ENCODE peak calls at places on chromosomes 7 and 10, in four cellular contexts. One of them, this sample, is unnamed.

GRCh38 chr10:92567952-92568600 is 5.8 kb downstream of the IDE start:
- DNase-seq in neural progenitor cell: peak; percentile 6
- DNase-seq in dorsolateral prefrontal cortex: no peak
- DNase-seq in upper lobe of right lung: no peak
- DNase-seq in this sample: no peak

GRCh38 chr10:78441010-78441409 is 407.3 kb downstream of the RPS24 start:
- DNase-seq in neural progenitor cell: no peak
- DNase-seq in dorsolateral prefrontal cortex: no peak
- DNase-seq in upper lobe of right lung: no peak
- DNase-seq in this sample: no peak

GRCh38 chr7:45644237-45644636 is 70.1 kb downstream of the ADCY1 start:
- DNase-seq in neural progenitor cell: no peak
- DNase-seq in dorsolateral prefrontal cortex: no peak
- DNase-seq in upper lobe of right lung: no peak
- DNase-seq in this sample: no peak

GRCh38 chr10:71336632-71337031 is 17.6 kb downstream of the SLC29A3 start:
- DNase-seq in neural progenitor cell: no peak
- DNase-seq in dorsolateral prefrontal cortex: no peak
- DNase-seq in upper lobe of right lung: no peak
- DNase-seq in this sample: no peak

GRCh38 chr7:17301491-17302101 is 3.1 kb downstream of the AHR start:
- DNase-seq in neural progenitor cell: peak; percentile 43
- DNase-seq in dorsolateral prefrontal cortex: peak; percentile 34
- DNase-seq in upper lobe of right lung: no peak
- DNase-seq in this sample: no peak

GRCh38 chr10:69316313-69317059 is 38.2 kb downstream of the HK1 start:
- DNase-seq in neural progenitor cell: no peak
- DNase-seq in dorsolateral prefrontal cortex: no peak
- DNase-seq in upper lobe of right lung: no peak
- DNase-seq in this sample: no peak

GRCh38 chr7:105887569-105888199 is 11.3 kb upstream of the ATXN7L1 start:
- DNase-seq in neural progenitor cell: no peak
- DNase-seq in dorsolateral prefrontal cortex: no peak
- DNase-seq in upper lobe of right lung: no peak
- DNase-seq in this sample: no peak

GRCh38 chr7:19665399-19666008 is 43.3 kb downstream of the POLR1F start:
- DNase-seq in neural progenitor cell: peak; percentile 14
- DNase-seq in dorsolateral prefrontal cortex: no peak
- DNase-seq in upper lobe of right lung: no peak
- DNase-seq in this sample: no peak

GRCh38 chr10:111078505-111079185 is 1.8 kb downstream of the ADRA2A start:
- DNase-seq in neural progenitor cell: peak; percentile 40
- DNase-seq in dorsolateral prefrontal cortex: no peak
- DNase-seq in upper lobe of right lung: no peak
- DNase-seq in this sample: no peak

GRCh38 chr7:91041901-91042457 is 222.3 kb upstream of the FZD1 start:
- DNase-seq in neural progenitor cell: no peak
- DNase-seq in dorsolateral prefrontal cortex: no peak
- DNase-seq in upper lobe of right lung: no peak
- DNase-seq in this sample: no peak

GRCh38 chr7:142813262-142813661 is 41.6 kb upstream of the EPHB6 start:
- DNase-seq in neural progenitor cell: no peak
- DNase-seq in dorsolateral prefrontal cortex: no peak
- DNase-seq in upper lobe of right lung: no peak
- DNase-seq in this sample: no peak

GRCh38 chr10:91756286-91756685 is 41.9 kb upstream of the TNKS2 start:
- DNase-seq in neural progenitor cell: no peak
- DNase-seq in dorsolateral prefrontal cortex: no peak
- DNase-seq in upper lobe of right lung: no peak
- DNase-seq in this sample: no peak

GRCh38 chr10:12360461-12360860 is 11.1 kb downstream of the CAMK1D start:
- DNase-seq in neural progenitor cell: no peak
- DNase-seq in dorsolateral prefrontal cortex: no peak
- DNase-seq in upper lobe of right lung: no peak
- DNase-seq in this sample: no peak

GRCh38 chr7:101933028-101933427 is 115.6 kb downstream of the CUX1 start:
- DNase-seq in neural progenitor cell: no peak
- DNase-seq in dorsolateral prefrontal cortex: no peak
- DNase-seq in upper lobe of right lung: no peak
- DNase-seq in this sample: no peak

GRCh38 chr10:59991661-59992060 is 85.3 kb upstream of the CCDC6 start:
- DNase-seq in neural progenitor cell: peak; percentile 42
- DNase-seq in dorsolateral prefrontal cortex: no peak
- DNase-seq in upper lobe of right lung: no peak
- DNase-seq in this sample: no peak

GRCh38 chr7:44912775-44913347 is 27.5 kb upstream of the PURB start:
- DNase-seq in neural progenitor cell: no peak
- DNase-seq in dorsolateral prefrontal cortex: no peak
- DNase-seq in upper lobe of right lung: no peak
- DNase-seq in this sample: no peak

GRCh38 chr7:100008525-100008924 is 6.9 kb upstream of the ZKSCAN1 start:
- DNase-seq in neural progenitor cell: no peak
- DNase-seq in dorsolateral prefrontal cortex: no peak
- DNase-seq in upper lobe of right lung: no peak
- DNase-seq in this sample: no peak

GRCh38 chr10:114356786-114357588 is 47.3 kb downstream of the AFAP1L2 start:
- DNase-seq in neural progenitor cell: no peak
- DNase-seq in dorsolateral prefrontal cortex: no peak
- DNase-seq in upper lobe of right lung: no peak
- DNase-seq in this sample: no peak

GRCh38 chr7:128849804-128850490 is 12.7 kb upstream of the ATP6V1F start:
- DNase-seq in neural progenitor cell: no peak
- DNase-seq in dorsolateral prefrontal cortex: no peak
- DNase-seq in upper lobe of right lung: no peak
- DNase-seq in this sample: no peak

GRCh38 chr7:1197997-1198632 is 34.6 kb upstream of the UNCX start:
- DNase-seq in neural progenitor cell: no peak
- DNase-seq in dorsolateral prefrontal cortex: no peak
- DNase-seq in upper lobe of right lung: no peak
- DNase-seq in this sample: no peak

GRCh38 chr7:98900815-98901214 is 22.5 kb downstream of the TRRAP start:
- DNase-seq in neural progenitor cell: no peak
- DNase-seq in dorsolateral prefrontal cortex: no peak
- DNase-seq in upper lobe of right lung: no peak
- DNase-seq in this sample: no peak

GRCh38 chr10:60032723-60033122 is 126.4 kb upstream of the CCDC6 start:
- DNase-seq in neural progenitor cell: peak; percentile 32
- DNase-seq in dorsolateral prefrontal cortex: no peak
- DNase-seq in upper lobe of right lung: no peak
- DNase-seq in this sample: no peak

GRCh38 chr7:135386776-135387175 is 123.1 kb downstream of the CNOT4 start:
- DNase-seq in neural progenitor cell: no peak
- DNase-seq in dorsolateral prefrontal cortex: no peak
- DNase-seq in upper lobe of right lung: no peak
- DNase-seq in this sample: no peak

GRCh38 chr7:55177589-55178261 is 158.9 kb downstream of the EGFR start:
- DNase-seq in neural progenitor cell: no peak
- DNase-seq in dorsolateral prefrontal cortex: peak; percentile 40
- DNase-seq in upper lobe of right lung: peak; percentile 58
- DNase-seq in this sample: no peak

GRCh38 chr10:123538401-123539320 is 127.5 kb upstream of the GPR26 start:
- DNase-seq in neural progenitor cell: no peak
- DNase-seq in dorsolateral prefrontal cortex: no peak
- DNase-seq in upper lobe of right lung: no peak
- DNase-seq in this sample: peak; percentile 38

GRCh38 chr7:37916017-37916672 is 472 bp downstream of the SFRP4 start:
- DNase-seq in neural progenitor cell: peak; percentile 33
- DNase-seq in dorsolateral prefrontal cortex: no peak
- DNase-seq in upper lobe of right lung: peak; percentile 66
- DNase-seq in this sample: peak; percentile 79

GRCh38 chr10:92655426-92655825 is 34.3 kb upstream of the HHEX start:
- DNase-seq in neural progenitor cell: no peak
- DNase-seq in dorsolateral prefrontal cortex: no peak
- DNase-seq in upper lobe of right lung: no peak
- DNase-seq in this sample: no peak

GRCh38 chr10:26359670-26360069 is 78.5 kb upstream of the APBB1IP start:
- DNase-seq in neural progenitor cell: no peak
- DNase-seq in dorsolateral prefrontal cortex: no peak
- DNase-seq in upper lobe of right lung: no peak
- DNase-seq in this sample: no peak

GRCh38 chr7:33880787-33881186 is 24.6 kb upstream of the BMPER start:
- DNase-seq in neural progenitor cell: no peak
- DNase-seq in dorsolateral prefrontal cortex: no peak
- DNase-seq in upper lobe of right lung: no peak
- DNase-seq in this sample: no peak

GRCh38 chr7:150476819-150477631 is 26.6 kb downstream of the GIMAP8 start:
- DNase-seq in neural progenitor cell: no peak
- DNase-seq in dorsolateral prefrontal cortex: no peak
- DNase-seq in upper lobe of right lung: no peak
- DNase-seq in this sample: no peak

GRCh38 chr10:55374060-55374459 is 573.0 kb upstream of the PCDH15 start:
- DNase-seq in neural progenitor cell: no peak
- DNase-seq in dorsolateral prefrontal cortex: no peak
- DNase-seq in upper lobe of right lung: no peak
- DNase-seq in this sample: no peak

GRCh38 chr10:60495357-60495756 is 105.7 kb upstream of the ANK3 start:
- DNase-seq in neural progenitor cell: no peak
- DNase-seq in dorsolateral prefrontal cortex: no peak
- DNase-seq in upper lobe of right lung: no peak
- DNase-seq in this sample: no peak

DNA sequence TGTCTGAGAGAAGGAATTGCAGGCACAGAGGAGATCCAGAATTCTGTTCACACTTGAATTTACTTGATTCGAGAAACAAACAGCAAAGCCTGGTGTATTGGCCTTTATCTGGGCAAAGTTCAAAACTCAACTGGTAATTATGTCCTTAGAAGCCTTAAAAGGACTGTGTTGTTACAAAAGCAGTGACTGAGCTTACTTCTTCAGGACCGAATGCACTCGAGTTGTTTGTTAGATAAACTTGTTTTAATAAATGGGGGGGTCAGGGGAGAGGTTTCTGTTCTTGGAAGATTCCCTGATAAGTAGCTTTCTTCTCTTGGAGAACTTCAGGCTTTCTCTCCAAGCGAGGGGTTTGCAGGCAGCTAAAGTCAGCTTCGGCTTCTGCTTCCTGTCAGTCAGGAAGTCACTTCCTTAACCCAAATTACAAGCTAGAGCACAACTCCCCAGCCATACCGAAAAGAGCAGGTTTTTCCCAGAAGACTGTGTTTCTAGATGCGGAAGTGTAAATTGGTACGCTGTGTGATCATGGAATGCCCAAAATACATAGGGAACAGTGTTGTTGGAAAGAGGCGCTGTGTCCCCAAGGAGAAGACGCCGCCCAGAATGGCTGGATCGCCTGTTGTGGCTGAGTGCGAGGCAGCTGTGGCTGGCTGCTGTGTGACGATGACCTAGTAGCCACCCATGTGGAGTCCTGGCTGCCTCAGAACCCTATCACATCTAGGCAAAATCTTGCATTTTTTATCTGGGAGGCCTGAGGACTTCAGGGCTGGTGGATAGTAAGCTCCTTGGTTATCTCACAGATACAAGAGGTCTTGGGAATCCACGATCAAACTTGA is 110.4 kb downstream of the TCF7L2 start:
- DNase-seq in neural progenitor cell: no peak
- DNase-seq in dorsolateral prefrontal cortex: peak; percentile 69
- DNase-seq in upper lobe of right lung: no peak
- DNase-seq in this sample: no peak
- H3K4me3 ChIP-seq in neural progenitor cell: peak overlapping the region; percentile 28
- H3K4me3 ChIP-seq in dorsolateral prefrontal cortex: peak overlapping the region; percentile 44
- H3K4me3 ChIP-seq in upper lobe of right lung: no peak overlapping the region
- H3K4me3 ChIP-seq in this sample: peak overlapping the region; percentile 56

GRCh38 chr7:32072397-32072796 is 2.2 kb upstream of the PDE1C start:
- DNase-seq in neural progenitor cell: no peak
- DNase-seq in dorsolateral prefrontal cortex: no peak
- DNase-seq in upper lobe of right lung: no peak
- DNase-seq in this sample: no peak
- TF ChIP-seq CTCF in neural progenitor cell: peak; percentile 18
- TF ChIP-seq CTCF in dorsolateral prefrontal cortex: peak; percentile 13
- TF ChIP-seq CTCF in upper lobe of right lung: peak; percentile 12
- TF ChIP-seq CTCF in this sample: no peak

DNA sequence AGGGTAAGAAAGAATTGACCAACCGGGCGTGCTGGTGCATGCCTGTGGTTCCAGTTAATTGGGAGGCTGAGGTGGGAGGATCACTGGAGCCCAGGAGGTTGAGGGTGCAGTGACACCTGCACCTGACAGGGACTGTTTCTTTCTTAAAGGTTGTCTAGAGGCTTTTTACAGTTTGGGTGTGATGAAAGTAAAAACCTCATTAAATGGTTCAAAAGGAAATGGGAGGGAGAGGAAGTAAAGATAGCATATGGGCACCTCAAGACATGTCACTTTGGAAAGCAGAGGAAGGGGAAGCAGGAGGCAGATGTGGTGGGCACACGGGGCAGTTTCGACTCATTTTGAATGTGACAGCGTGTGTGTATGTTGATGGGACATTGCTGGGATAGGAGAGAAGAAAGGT is 203.0 kb downstream of the MLLT10 start:
- DNase-seq in neural progenitor cell: no peak
- DNase-seq in dorsolateral prefrontal cortex: no peak
- DNase-seq in upper lobe of right lung: no peak
- DNase-seq in this sample: no peak
- H3K4me3 ChIP-seq in neural progenitor cell: no peak overlapping the region
- H3K4me3 ChIP-seq in dorsolateral prefrontal cortex: no peak overlapping the region
- H3K4me3 ChIP-seq in upper lobe of right lung: no peak overlapping the region
- H3K4me3 ChIP-seq in this sample: no peak overlapping the region

GRCh38 chr10:124565565-124566221 is 104.1 kb downstream of the LHPP start:
- DNase-seq in neural progenitor cell: peak; percentile 72
- DNase-seq in dorsolateral prefrontal cortex: no peak
- DNase-seq in upper lobe of right lung: peak; percentile 82
- DNase-seq in this sample: no peak
- TF ChIP-seq CTCF in neural progenitor cell: peak; percentile 67
- TF ChIP-seq CTCF in dorsolateral prefrontal cortex: peak; percentile 41
- TF ChIP-seq CTCF in upper lobe of right lung: peak; percentile 35
- TF ChIP-seq CTCF in this sample: no peak